ENCODE peak calls at places on chromosomes 12 and 14, in eight cellular contexts. B, P, O, V, R, H, S and M are unnamed samples.

GRCh38 chr12:85310456-85311076 is 30.5 kb downstream of the ALX1 start:
- DNase-seq in B (no peak), P (peak), O (no peak), V (no peak), R (no peak), H (no peak), S (no peak), M (no peak)

GRCh38 chr14:94386085-94387031 is 2.0 kb downstream of the SERPINA1 start:
- DNase-seq in B (no peak), P (no peak), O (no peak), V (no peak), R (no peak), H (no peak), S (no peak), M (no peak)

GRCh38 chr12:62679569-62679968 is 212.9 kb downstream of the MON2 start:
- DNase-seq in B (no peak), P (no peak), O (no peak), V (no peak), R (no peak), H (no peak), S (no peak), M (no peak)

GRCh38 chr14:103031956-103032355 is 25.4 kb downstream of the CDC42BPB start:
- DNase-seq in B (no peak), P (no peak), O (peak), V (no peak), R (no peak), H (no peak), S (no peak), M (no peak)

GRCh38 chr14:81414123-81414522 is 14.0 kb upstream of the STON2 start:
- DNase-seq in B (no peak), P (no peak), O (no peak), V (no peak), R (no peak), H (no peak), S (no peak), M (no peak)

GRCh38 chr14:24605435-24606190 is 3.9 kb downstream of the GZMH start:
- DNase-seq in B (peak), P (no peak), O (peak), V (peak), R (peak), H (no peak), S (no peak), M (no peak)

GRCh38 chr12:52752516-52752915 is 24.6 kb downstream of the KRT76 start:
- DNase-seq in B (no peak), P (no peak), O (no peak), V (no peak), R (no peak), H (no peak), S (no peak), M (no peak)

GRCh38 chr14:50432131-50432530 is 35.5 kb upstream of the CDKL1 start:
- DNase-seq in B (no peak), P (no peak), O (no peak), V (no peak), R (no peak), H (no peak), S (no peak), M (no peak)

GRCh38 chr14:74140374-74140850 is 55.7 kb downstream of the LIN52 start:
- DNase-seq in B (peak), P (no peak), O (peak), V (no peak), R (no peak), H (no peak), S (no peak), M (no peak)

GRCh38 chr12:12819221-12819620 is 6.1 kb downstream of the DDX47 start:
- DNase-seq in B (no peak), P (no peak), O (no peak), V (no peak), R (no peak), H (no peak), S (no peak), M (no peak)

GRCh38 chr12:110355080-110355479 is 48.4 kb downstream of the ANAPC7 start:
- DNase-seq in B (no peak), P (no peak), O (no peak), V (peak), R (peak), H (no peak), S (no peak), M (no peak)

GRCh38 chr14:58978336-58978735 is 210.1 kb upstream of the DAAM1 start:
- DNase-seq in B (no peak), P (no peak), O (no peak), V (no peak), R (no peak), H (no peak), S (no peak), M (no peak)

GRCh38 chr12:19529933-19530630 is 90.8 kb downstream of the AEBP2 start:
- DNase-seq in B (no peak), P (peak), O (no peak), V (peak), R (no peak), H (no peak), S (no peak), M (peak)

GRCh38 chr12:131388164-131388795 is 322.6 kb upstream of the SFSWAP start:
- DNase-seq in B (no peak), P (no peak), O (no peak), V (no peak), R (no peak), H (no peak), S (no peak), M (no peak)